ENCODE peak calls at places on chromosomes 5 and 9, in eight cellular contexts. One of them, this sample, is unnamed. For H3K9me3, the result is how much of the 10 kb centered on the place peaks cover.

GRCh38 chr5:6712136-6712581 is 1.1 kb upstream of the TENT4A start:
- DNase-seq in IMR-90: peak
- DNase-seq in naive thymus-derived CD4-positive, alpha-beta T cell: peak
- DNase-seq in aorta: peak
- DNase-seq in tibial artery: peak
- DNase-seq in heart right ventricle: peak
- DNase-seq in right lobe of liver: peak
- DNase-seq in stomach: peak
- DNase-seq in this sample: no peak

GRCh38 chr5:850511-851006 is at the start of gene ZDHHC11:
- DNase-seq in stomach: peak
- DNase-seq in naive thymus-derived CD4-positive, alpha-beta T cell: no peak
- DNase-seq in aorta: peak
- DNase-seq in heart right ventricle: peak
- DNase-seq in IMR-90: no peak
- DNase-seq in tibial artery: peak
- DNase-seq in right lobe of liver: peak
- DNase-seq in this sample: no peak

GRCh38 chr5:165143727-165144210 is 1638.3 kb downstream of the MAT2B start:
- DNase-seq in aorta: no peak
- DNase-seq in naive thymus-derived CD4-positive, alpha-beta T cell: no peak
- DNase-seq in tibial artery: no peak
- DNase-seq in right lobe of liver: no peak
- DNase-seq in heart right ventricle: no peak
- DNase-seq in stomach: no peak
- DNase-seq in IMR-90: no peak
- DNase-seq in this sample: no peak

GRCh38 chr5:143084452-143084851 is 314.3 kb downstream of the ARHGAP26 start:
- DNase-seq in naive thymus-derived CD4-positive, alpha-beta T cell: no peak
- DNase-seq in aorta: no peak
- DNase-seq in stomach: no peak
- DNase-seq in heart right ventricle: no peak
- DNase-seq in right lobe of liver: no peak
- DNase-seq in tibial artery: no peak
- DNase-seq in IMR-90: no peak
- DNase-seq in this sample: no peak

GRCh38 chr5:16528382-16528849 is 62.8 kb upstream of the ZNF622 start:
- DNase-seq in naive thymus-derived CD4-positive, alpha-beta T cell: no peak
- DNase-seq in IMR-90: no peak
- DNase-seq in right lobe of liver: no peak
- DNase-seq in stomach: no peak
- DNase-seq in heart right ventricle: no peak
- DNase-seq in aorta: no peak
- DNase-seq in tibial artery: no peak
- DNase-seq in this sample: no peak

GRCh38 chr5:107670927-107671741 is at the start of gene EFNA5:
- DNase-seq in stomach: peak
- DNase-seq in aorta: peak
- DNase-seq in heart right ventricle: peak
- DNase-seq in tibial artery: peak
- DNase-seq in naive thymus-derived CD4-positive, alpha-beta T cell: no peak
- DNase-seq in IMR-90: peak
- DNase-seq in right lobe of liver: no peak
- DNase-seq in this sample: no peak

GRCh38 chr5:41524174-41524573 is 13.8 kb upstream of the PLCXD3 start:
- DNase-seq in IMR-90: no peak
- DNase-seq in stomach: no peak
- DNase-seq in tibial artery: no peak
- DNase-seq in aorta: no peak
- DNase-seq in heart right ventricle: no peak
- DNase-seq in right lobe of liver: no peak
- DNase-seq in naive thymus-derived CD4-positive, alpha-beta T cell: no peak
- DNase-seq in this sample: no peak

GRCh38 chr5:116145416-116145815 is 60.6 kb downstream of the COMMD10 start:
- DNase-seq in aorta: no peak
- DNase-seq in naive thymus-derived CD4-positive, alpha-beta T cell: no peak
- DNase-seq in heart right ventricle: no peak
- DNase-seq in right lobe of liver: no peak
- DNase-seq in tibial artery: no peak
- DNase-seq in IMR-90: no peak
- DNase-seq in stomach: no peak
- DNase-seq in this sample: no peak

GRCh38 chr5:1792842-1793266 is 6.8 kb downstream of the MRPL36 start:
- DNase-seq in stomach: peak
- DNase-seq in IMR-90: peak
- DNase-seq in aorta: peak
- DNase-seq in tibial artery: no peak
- DNase-seq in right lobe of liver: no peak
- DNase-seq in naive thymus-derived CD4-positive, alpha-beta T cell: peak
- DNase-seq in heart right ventricle: no peak
- DNase-seq in this sample: peak

GRCh38 chr5:132813599-132814440 is 718 bp downstream of the SOWAHA start:
- DNase-seq in aorta: peak
- DNase-seq in tibial artery: peak
- DNase-seq in stomach: peak
- DNase-seq in IMR-90: no peak
- DNase-seq in heart right ventricle: peak
- DNase-seq in right lobe of liver: no peak
- DNase-seq in naive thymus-derived CD4-positive, alpha-beta T cell: peak
- DNase-seq in this sample: no peak

GRCh38 chr5:171537463-171537862 is 118.0 kb downstream of the FGF18 start:
- DNase-seq in IMR-90: no peak
- DNase-seq in aorta: no peak
- DNase-seq in stomach: no peak
- DNase-seq in naive thymus-derived CD4-positive, alpha-beta T cell: no peak
- DNase-seq in tibial artery: no peak
- DNase-seq in heart right ventricle: no peak
- DNase-seq in right lobe of liver: no peak
- DNase-seq in this sample: no peak

GRCh38 chr5:55226934-55227737 is at the start of gene MCIDAS:
- DNase-seq in heart right ventricle: peak
- DNase-seq in right lobe of liver: no peak
- DNase-seq in stomach: peak
- DNase-seq in aorta: peak
- DNase-seq in naive thymus-derived CD4-positive, alpha-beta T cell: no peak
- DNase-seq in IMR-90: peak
- DNase-seq in tibial artery: peak
- DNase-seq in this sample: no peak

GRCh38 chr9:92592537-92592936 is 56.7 kb upstream of the ECM2 start:
- DNase-seq in naive thymus-derived CD4-positive, alpha-beta T cell: no peak
- DNase-seq in aorta: no peak
- DNase-seq in IMR-90: no peak
- DNase-seq in stomach: no peak
- DNase-seq in heart right ventricle: no peak
- DNase-seq in tibial artery: no peak
- DNase-seq in right lobe of liver: no peak
- DNase-seq in this sample: no peak
- H3K9me3 ChIP-seq in naive thymus-derived CD4-positive, alpha-beta T cell: under half
- H3K9me3 ChIP-seq in aorta: under half
- H3K9me3 ChIP-seq in IMR-90: under half
- H3K9me3 ChIP-seq in stomach: under half
- H3K9me3 ChIP-seq in heart right ventricle: under half
- H3K9me3 ChIP-seq in tibial artery: under half
- H3K9me3 ChIP-seq in right lobe of liver: under half
- H3K9me3 ChIP-seq in this sample: under half

DNA sequence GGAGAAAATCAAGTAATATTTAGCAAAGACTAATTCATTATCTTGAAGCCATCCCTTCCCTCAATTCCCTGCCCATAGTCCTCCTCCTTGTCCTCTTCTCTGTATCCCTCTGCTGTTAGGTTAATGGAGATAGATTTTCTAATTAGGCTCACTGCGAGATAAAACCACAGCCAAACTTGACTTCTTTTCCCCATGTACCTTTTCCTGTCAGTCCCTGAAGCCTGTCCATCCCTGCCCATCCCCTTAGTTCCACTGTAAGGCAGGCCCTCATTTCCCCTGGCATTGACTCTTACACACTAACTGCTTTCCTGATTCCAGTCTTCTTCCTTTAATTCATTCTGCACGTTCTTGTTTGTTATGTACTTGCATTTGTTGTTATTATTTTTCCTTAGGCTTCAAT is 1.2 kb downstream of the TLR4 start:
- DNase-seq in tibial artery: no peak
- DNase-seq in heart right ventricle: no peak
- DNase-seq in aorta: no peak
- DNase-seq in stomach: no peak
- DNase-seq in IMR-90: no peak
- DNase-seq in naive thymus-derived CD4-positive, alpha-beta T cell: no peak
- DNase-seq in right lobe of liver: no peak
- DNase-seq in this sample: no peak
- H3K27ac ChIP-seq in tibial artery: peak
- H3K27ac ChIP-seq in heart right ventricle: peak
- H3K27ac ChIP-seq in aorta: peak
- H3K27ac ChIP-seq in stomach: peak
- H3K27ac ChIP-seq in IMR-90: no peak
- H3K27ac ChIP-seq in naive thymus-derived CD4-positive, alpha-beta T cell: no peak
- H3K27ac ChIP-seq in right lobe of liver: peak
- H3K27ac ChIP-seq in this sample: no peak

GRCh38 chr5:95838001-95838520 is 15.5 kb upstream of the GLRX start:
- DNase-seq in aorta: no peak
- DNase-seq in naive thymus-derived CD4-positive, alpha-beta T cell: no peak
- DNase-seq in stomach: no peak
- DNase-seq in heart right ventricle: no peak
- DNase-seq in IMR-90: no peak
- DNase-seq in right lobe of liver: no peak
- DNase-seq in tibial artery: no peak
- DNase-seq in this sample: no peak

GRCh38 chr5:95837492-95837891 is 15.0 kb upstream of the GLRX start:
- DNase-seq in stomach: no peak
- DNase-seq in right lobe of liver: no peak
- DNase-seq in tibial artery: no peak
- DNase-seq in aorta: no peak
- DNase-seq in IMR-90: no peak
- DNase-seq in naive thymus-derived CD4-positive, alpha-beta T cell: no peak
- DNase-seq in heart right ventricle: no peak
- DNase-seq in this sample: no peak

GRCh38 chr5:95838552-95838951 is 16.0 kb upstream of the GLRX start:
- DNase-seq in right lobe of liver: no peak
- DNase-seq in tibial artery: no peak
- DNase-seq in naive thymus-derived CD4-positive, alpha-beta T cell: no peak
- DNase-seq in stomach: no peak
- DNase-seq in aorta: no peak
- DNase-seq in heart right ventricle: no peak
- DNase-seq in IMR-90: no peak
- DNase-seq in this sample: no peak

GRCh38 chr5:95835682-95836405 is 13.3 kb upstream of the GLRX start:
- DNase-seq in tibial artery: no peak
- DNase-seq in stomach: no peak
- DNase-seq in right lobe of liver: peak
- DNase-seq in IMR-90: no peak
- DNase-seq in aorta: peak
- DNase-seq in naive thymus-derived CD4-positive, alpha-beta T cell: peak
- DNase-seq in heart right ventricle: no peak
- DNase-seq in this sample: no peak

GRCh38 chr5:95836544-95836943 is 14.0 kb upstream of the GLRX start:
- DNase-seq in naive thymus-derived CD4-positive, alpha-beta T cell: no peak
- DNase-seq in stomach: no peak
- DNase-seq in heart right ventricle: no peak
- DNase-seq in IMR-90: no peak
- DNase-seq in right lobe of liver: no peak
- DNase-seq in aorta: no peak
- DNase-seq in tibial artery: no peak
- DNase-seq in this sample: no peak
- H3K4me3 ChIP-seq in naive thymus-derived CD4-positive, alpha-beta T cell: no peak
- H3K4me3 ChIP-seq in stomach: no peak
- H3K4me3 ChIP-seq in heart right ventricle: no peak
- H3K4me3 ChIP-seq in IMR-90: no peak
- H3K4me3 ChIP-seq in right lobe of liver: no peak
- H3K4me3 ChIP-seq in aorta: no peak
- H3K4me3 ChIP-seq in tibial artery: peak
- H3K4me3 ChIP-seq in this sample: no peak

GRCh38 chr5:79890119-79890870 is 100.8 kb downstream of the MTX3 start:
- DNase-seq in naive thymus-derived CD4-positive, alpha-beta T cell: no peak
- DNase-seq in right lobe of liver: no peak
- DNase-seq in heart right ventricle: no peak
- DNase-seq in IMR-90: no peak
- DNase-seq in stomach: no peak
- DNase-seq in aorta: no peak
- DNase-seq in tibial artery: no peak
- DNase-seq in this sample: no peak
- H3K9me3 ChIP-seq in naive thymus-derived CD4-positive, alpha-beta T cell: under half
- H3K9me3 ChIP-seq in right lobe of liver: under half
- H3K9me3 ChIP-seq in heart right ventricle: under half
- H3K9me3 ChIP-seq in IMR-90: under half
- H3K9me3 ChIP-seq in stomach: under half
- H3K9me3 ChIP-seq in aorta: under half
- H3K9me3 ChIP-seq in tibial artery: under half
- H3K9me3 ChIP-seq in this sample: under half

GRCh38 chr5:80632700-80633099 is 21.8 kb upstream of the MSH3 start:
- DNase-seq in right lobe of liver: no peak
- DNase-seq in naive thymus-derived CD4-positive, alpha-beta T cell: no peak
- DNase-seq in IMR-90: no peak
- DNase-seq in aorta: no peak
- DNase-seq in stomach: no peak
- DNase-seq in tibial artery: no peak
- DNase-seq in heart right ventricle: no peak
- DNase-seq in this sample: no peak

DNA sequence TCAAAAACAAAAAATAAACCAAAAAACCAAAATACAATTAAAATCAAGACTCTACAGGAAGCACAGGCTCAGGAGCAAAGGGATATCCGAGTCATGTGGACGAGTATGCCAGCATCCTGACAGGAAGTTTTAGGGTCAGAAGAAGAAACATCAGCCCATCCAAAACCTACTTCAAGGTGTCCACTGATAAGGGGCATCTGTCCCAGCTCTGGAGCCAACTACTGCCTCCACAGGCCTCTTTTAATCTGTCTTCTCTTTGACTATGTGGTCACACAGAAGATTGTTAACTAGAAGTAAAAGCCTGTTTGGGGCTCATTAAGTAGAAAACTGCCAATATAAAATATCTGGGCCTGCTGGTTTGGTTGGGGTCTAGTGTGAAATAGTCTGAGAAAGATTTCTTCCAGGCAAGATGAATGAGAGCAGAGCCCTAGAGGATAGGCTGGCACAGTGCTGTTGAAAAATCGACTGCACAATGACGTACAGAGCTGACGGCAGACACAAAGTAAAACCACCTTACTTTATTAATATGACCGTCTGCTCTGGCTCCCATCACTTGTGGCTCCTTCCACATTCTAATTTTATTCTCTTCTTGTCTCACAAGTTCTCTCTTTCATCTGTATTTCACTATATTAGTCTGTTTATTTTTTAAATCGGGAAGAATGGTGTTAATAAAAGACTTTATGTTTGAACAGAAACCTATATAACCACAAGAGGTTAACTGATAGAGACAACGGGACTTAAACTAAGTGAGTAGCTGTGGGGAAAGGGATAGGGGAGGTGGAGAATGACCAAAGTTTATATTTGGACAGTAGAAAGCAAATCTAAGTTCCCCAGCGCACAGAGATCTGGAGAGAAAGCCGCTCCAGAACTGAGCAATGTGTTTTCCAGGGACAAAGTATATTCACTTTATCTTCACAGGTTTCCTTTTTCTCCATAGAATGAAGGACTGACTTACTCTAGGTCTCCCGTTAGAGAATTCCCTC is 22.9 kb upstream of the MSH3 start:
- DNase-seq in aorta: no peak
- DNase-seq in right lobe of liver: no peak
- DNase-seq in IMR-90: no peak
- DNase-seq in heart right ventricle: no peak
- DNase-seq in tibial artery: no peak
- DNase-seq in naive thymus-derived CD4-positive, alpha-beta T cell: no peak
- DNase-seq in stomach: no peak
- DNase-seq in this sample: no peak
- H3K27ac ChIP-seq in aorta: no peak
- H3K27ac ChIP-seq in right lobe of liver: peak
- H3K27ac ChIP-seq in IMR-90: no peak
- H3K27ac ChIP-seq in heart right ventricle: no peak
- H3K27ac ChIP-seq in tibial artery: no peak
- H3K27ac ChIP-seq in naive thymus-derived CD4-positive, alpha-beta T cell: no peak
- H3K27ac ChIP-seq in stomach: no peak
- H3K27ac ChIP-seq in this sample: no peak

This sample was measured in AG04450.